ENCODE peak calls at places on chromosomes 7 and 10, in four cellular contexts. Y, S, U and L are unnamed samples.

GRCh38 chr7:155918720-155919399 is 106.6 kb upstream of the SHH start:
- DNase-seq in Y (no peak), S (no peak), U (no peak), L (no peak)

GRCh38 chr10:60203993-60204618 is 185.6 kb downstream of the ANK3 start:
- DNase-seq in Y (no peak), S (peak; percentile 35), U (no peak), L (no peak)

GRCh38 chr10:21624951-21625350 is 90.9 kb downstream of the MLLT10 start:
- DNase-seq in Y (no peak), S (no peak), U (no peak), L (no peak)

GRCh38 chr10:124180947-124181549 is 87.7 kb upstream of the CHST15 start:
- DNase-seq in Y (no peak), S (no peak), U (no peak), L (no peak)

GRCh38 chr10:76301950-76302349 is 870.5 kb downstream of the LRMDA start:
- DNase-seq in Y (no peak), S (no peak), U (no peak), L (no peak)

GRCh38 chr10:514137-514671 is 175.3 kb downstream of the DIP2C start:
- DNase-seq in Y (no peak), S (no peak), U (peak; percentile 73), L (peak; percentile 72)

GRCh38 chr7:44331682-44332081 is 6.3 kb upstream of the CAMK2B start:
- DNase-seq in Y (no peak), S (no peak), U (no peak), L (no peak)

GRCh38 chr7:98930464-98930863 is 52.1 kb downstream of the TRRAP start:
- DNase-seq in Y (no peak), S (no peak), U (no peak), L (no peak)

GRCh38 chr7:28686418-28686800 is 271.7 kb downstream of the TRIL start:
- DNase-seq in Y (peak; percentile 45), S (peak; percentile 36), U (no peak), L (no peak)

GRCh38 chr7:128812514-128813168 is 17.6 kb upstream of the FLNC start:
- DNase-seq in Y (peak; percentile 49), S (peak; percentile 31), U (no peak), L (no peak)

GRCh38 chr7:6647541-6647940 is 10.4 kb downstream of the ZNF316 start:
- DNase-seq in Y (no peak), S (no peak), U (no peak), L (no peak)

GRCh38 chr7:106358103-106358663 is 73.4 kb upstream of the NAMPT start:
- DNase-seq in Y (no peak), S (no peak), U (no peak), L (no peak)

GRCh38 chr10:17657116-17657500 is 13.2 kb downstream of the STAM start:
- DNase-seq in Y (no peak), S (no peak), U (no peak), L (no peak)

GRCh38 chr7:107592361-107593024 is 12.4 kb downstream of the BCAP29 start:
- DNase-seq in Y (no peak), S (no peak), U (no peak), L (no peak)

GRCh38 chr7:41005381-41005901 is 697.4 kb downstream of the INHBA start:
- DNase-seq in Y (peak; percentile 17), S (peak; percentile 41), U (no peak), L (no peak)

GRCh38 chr7:82050134-82050533 is 280.3 kb upstream of the HGF start:
- DNase-seq in Y (no peak), S (no peak), U (no peak), L (no peak)

GRCh38 chr10:122194251-122194650 is 76.8 kb upstream of the BTBD16 start:
- DNase-seq in Y (no peak), S (no peak), U (no peak), L (no peak)

GRCh38 chr7:620052-620451 is 100.4 kb upstream of the PDGFA start:
- DNase-seq in Y (no peak), S (no peak), U (no peak), L (no peak)

GRCh38 chr10:82961864-82962263 is 1086.9 kb downstream of the NRG3 start:
- DNase-seq in Y (no peak), S (no peak), U (no peak), L (no peak)

GRCh38 chr10:57692255-57692980 is 575.3 kb downstream of the IPMK start:
- DNase-seq in Y (no peak), S (no peak), U (no peak), L (no peak)

GRCh38 chr7:123916240-123916724 is 8.8 kb upstream of the SPAM1 start:
- DNase-seq in Y (no peak), S (no peak), U (no peak), L (no peak)

GRCh38 chr7:151585744-151586424 is 66.2 kb upstream of the RHEB start:
- DNase-seq in Y (no peak), S (no peak), U (no peak), L (no peak)

GRCh38 chr7:149621776-149622175 is 124.2 kb upstream of the ZNF746 start:
- DNase-seq in Y (no peak), S (no peak), U (no peak), L (no peak)

GRCh38 chr7:156640949-156641485 is 443 bp downstream of the RNF32 start:
- DNase-seq in Y (peak; percentile 8), S (no peak), U (no peak), L (no peak)

GRCh38 chr7:95883208-95883607 is 110.9 kb downstream of the DYNC1I1 start:
- DNase-seq in Y (no peak), S (no peak), U (no peak), L (no peak)

GRCh38 chr10:1120761-1121160 is 64.6 kb downstream of the WDR37 start:
- DNase-seq in Y (no peak), S (no peak), U (no peak), L (no peak)

GRCh38 chr10:6603142-6604125 is 23.4 kb upstream of the PRKCQ start:
- DNase-seq in Y (no peak), S (no peak), U (no peak), L (no peak)

GRCh38 chr10:106942035-106942662 is 222.4 kb downstream of the SORCS1 start:
- DNase-seq in Y (no peak), S (peak; percentile 50), U (no peak), L (no peak)

GRCh38 chr7:132100981-132101380 is 475.3 kb downstream of the PLXNA4 start:
- DNase-seq in Y (no peak), S (no peak), U (peak; percentile 39), L (no peak)

GRCh38 chr10:46542567-46543323 is 13.7 kb downstream of the GPRIN2 start:
- DNase-seq in Y (no peak), S (no peak), U (peak; percentile 66), L (no peak)

GRCh38 chr7:20064974-20065862 is 152.0 kb downstream of the MACC1 start:
- DNase-seq in Y (no peak), S (no peak), U (no peak), L (no peak)

GRCh38 chr10:106707657-106708056 is 456.8 kb downstream of the SORCS1 start:
- DNase-seq in Y (no peak), S (no peak), U (no peak), L (no peak)

GRCh38 chr7:75039166-75039565 is 34.4 kb downstream of the RCC1L start:
- DNase-seq in Y (no peak), S (no peak), U (no peak), L (no peak)

GRCh38 chr7:131629203-131629871 is 72.9 kb upstream of the PODXL start:
- DNase-seq in Y (peak; percentile 69), S (no peak), U (no peak), L (no peak)

GRCh38 chr10:34815174-34816066 is at the start of gene PARD3:
- DNase-seq in Y (peak; percentile 73), S (peak; percentile 28), U (peak; percentile 86), L (peak; percentile 31)

GRCh38 chr7:123682690-123683089 is 27.0 kb downstream of the LMOD2 start:
- DNase-seq in Y (no peak), S (peak; percentile 59), U (no peak), L (no peak)

GRCh38 chr7:53638517-53638916 is 603.1 kb downstream of the POM121L12 start:
- DNase-seq in Y (no peak), S (no peak), U (no peak), L (no peak)

GRCh38 chr10:43667317-43667731 is 18.6 kb upstream of the ZNF32 start:
- DNase-seq in Y (no peak), S (no peak), U (no peak), L (no peak)

GRCh38 chr7:47473499-47474210 is 108.3 kb downstream of the TNS3 start:
- DNase-seq in Y (no peak), S (no peak), U (no peak), L (no peak)

GRCh38 chr7:47474211-47474936 is 107.5 kb downstream of the TNS3 start:
- DNase-seq in Y (no peak), S (no peak), U (no peak), L (no peak)

GRCh38 chr7:47475880-47476227 is 106.1 kb downstream of the TNS3 start:
- DNase-seq in Y (no peak), S (no peak), U (no peak), L (no peak)

GRCh38 chr7:47477191-47478016 is 104.5 kb downstream of the TNS3 start:
- DNase-seq in Y (no peak), S (no peak), U (no peak), L (no peak)

GRCh38 chr7:47474937-47475879 is 106.7 kb downstream of the TNS3 start:
- DNase-seq in Y (peak; percentile 86), S (peak; percentile 74), U (peak; percentile 95), L (no peak)
- H3K27ac ChIP-seq in Y (peak overlapping the region; percentile 66), S (peak overlapping the region; percentile 54), U (peak overlapping the region; percentile 78), L (no peak overlapping the region)

DNA sequence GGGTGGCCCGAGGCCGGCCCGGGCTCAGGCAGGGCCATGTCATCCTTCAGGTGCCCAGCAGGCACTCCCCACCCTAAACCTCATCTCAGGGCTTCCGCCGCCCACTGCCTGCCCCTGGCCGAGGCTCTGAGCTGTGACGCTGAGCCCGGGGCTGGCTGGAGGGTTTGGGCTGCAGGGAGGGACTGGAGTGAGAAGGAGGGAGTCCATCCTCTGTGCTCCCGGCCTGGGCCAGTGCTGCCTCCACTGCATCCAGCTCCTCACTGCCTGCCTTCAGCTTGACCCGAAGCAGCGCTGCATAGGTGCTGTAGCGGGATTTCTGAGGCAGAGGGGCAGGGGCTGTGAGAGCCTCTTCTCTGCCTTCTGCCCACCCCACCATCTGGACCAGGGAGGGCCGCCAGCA is 7.6 kb downstream of the NFKB2 start:
- DNase-seq in Y (no peak), S (no peak), U (no peak), L (no peak)
- H3K27ac ChIP-seq in Y (no peak overlapping the region), S (no peak overlapping the region), U (no peak overlapping the region), L (no peak overlapping the region)

GRCh38 chr10:133528296-133528844 is 1.2 kb downstream of the CYP2E1 start:
- DNase-seq in Y (no peak), S (no peak), U (no peak), L (no peak)
- H3K27ac ChIP-seq in Y (no peak overlapping the region), S (no peak overlapping the region), U (no peak overlapping the region), L (no peak overlapping the region)

GRCh38 chr7:77626515-77627306 is 69.5 kb upstream of the RSBN1L start:
- DNase-seq in Y (no peak), S (no peak), U (no peak), L (no peak)

GRCh38 chr7:77627307-77627671 is 69.0 kb upstream of the RSBN1L start:
- DNase-seq in Y (no peak), S (no peak), U (no peak), L (no peak)

GRCh38 chr7:77629797-77630196 is 66.5 kb upstream of the RSBN1L start:
- DNase-seq in Y (no peak), S (no peak), U (no peak), L (no peak)

GRCh38 chr7:77631820-77632219 is 64.4 kb upstream of the RSBN1L start:
- DNase-seq in Y (no peak), S (no peak), U (no peak), L (no peak)
- H3K27ac ChIP-seq in Y (no peak overlapping the region), S (no peak overlapping the region), U (no peak overlapping the region), L (no peak overlapping the region)

GRCh38 chr7:64528770-64529169 is 34.1 kb downstream of the ZNF680 start:
- DNase-seq in Y (no peak), S (no peak), U (no peak), L (no peak)
- H3K27ac ChIP-seq in Y (no peak overlapping the region), S (no peak overlapping the region), U (no peak overlapping the region), L (no peak overlapping the region)